ENCODE peak calls at places on chromosome 1, in four cellular contexts. One of them, this sample, is unnamed.

GRCh38 chr1:44784094-44785026 is 3.6 kb downstream of the BEST4 start:
- DNase-seq in stimulated activated CD8-positive, alpha-beta memory T cell treated with anti-CD3 and anti-CD28 coated beads, Interleukin-12 subunit alpha, Interleukin-12 subunit beta, amount 100 ng/mL, for 4 hours: no peak
- DNase-seq in midbrain: no peak
- DNase-seq in Karpas-422: peak; percentile 90
- DNase-seq in this sample: no peak

GRCh38 chr1:85568660-85569059 is 11.9 kb upstream of the CCN1 start:
- DNase-seq in midbrain: no peak
- DNase-seq in stimulated activated CD8-positive, alpha-beta memory T cell treated with anti-CD3 and anti-CD28 coated beads, Interleukin-12 subunit alpha, Interleukin-12 subunit beta, amount 100 ng/mL, for 4 hours: no peak
- DNase-seq in Karpas-422: no peak
- DNase-seq in this sample: no peak

GRCh38 chr1:23634840-23635642 is 56.6 kb upstream of the RPL11 start:
- DNase-seq in midbrain: peak; percentile 63
- DNase-seq in Karpas-422: peak; percentile 88
- DNase-seq in stimulated activated CD8-positive, alpha-beta memory T cell treated with anti-CD3 and anti-CD28 coated beads, Interleukin-12 subunit alpha, Interleukin-12 subunit beta, amount 100 ng/mL, for 4 hours: no peak
- DNase-seq in this sample: peak; percentile 91

GRCh38 chr1:92749024-92749634 is 35.8 kb downstream of the EVI5 start:
- DNase-seq in stimulated activated CD8-positive, alpha-beta memory T cell treated with anti-CD3 and anti-CD28 coated beads, Interleukin-12 subunit alpha, Interleukin-12 subunit beta, amount 100 ng/mL, for 4 hours: no peak
- DNase-seq in Karpas-422: peak; percentile 89
- DNase-seq in midbrain: peak; percentile 72
- DNase-seq in this sample: peak; percentile 80

GRCh38 chr1:11054181-11054580 is 5.6 kb downstream of the SRM start:
- DNase-seq in midbrain: no peak
- DNase-seq in Karpas-422: no peak
- DNase-seq in stimulated activated CD8-positive, alpha-beta memory T cell treated with anti-CD3 and anti-CD28 coated beads, Interleukin-12 subunit alpha, Interleukin-12 subunit beta, amount 100 ng/mL, for 4 hours: no peak
- DNase-seq in this sample: no peak

GRCh38 chr1:47390843-47391242 is 25.2 kb upstream of the FOXE3 start:
- DNase-seq in midbrain: no peak
- DNase-seq in stimulated activated CD8-positive, alpha-beta memory T cell treated with anti-CD3 and anti-CD28 coated beads, Interleukin-12 subunit alpha, Interleukin-12 subunit beta, amount 100 ng/mL, for 4 hours: no peak
- DNase-seq in Karpas-422: no peak
- DNase-seq in this sample: no peak

GRCh38 chr1:206774096-206774495 is 1.8 kb upstream of the IL10 start:
- DNase-seq in midbrain: no peak
- DNase-seq in Karpas-422: no peak
- DNase-seq in stimulated activated CD8-positive, alpha-beta memory T cell treated with anti-CD3 and anti-CD28 coated beads, Interleukin-12 subunit alpha, Interleukin-12 subunit beta, amount 100 ng/mL, for 4 hours: no peak
- DNase-seq in this sample: no peak

GRCh38 chr1:85464497-85465098 is 361 bp downstream of the DDAH1 start:
- DNase-seq in midbrain: no peak
- DNase-seq in Karpas-422: no peak
- DNase-seq in stimulated activated CD8-positive, alpha-beta memory T cell treated with anti-CD3 and anti-CD28 coated beads, Interleukin-12 subunit alpha, Interleukin-12 subunit beta, amount 100 ng/mL, for 4 hours: peak; percentile 1
- DNase-seq in this sample: no peak

GRCh38 chr1:229298420-229298819 is 27.5 kb downstream of the RAB4A start:
- DNase-seq in Karpas-422: no peak
- DNase-seq in stimulated activated CD8-positive, alpha-beta memory T cell treated with anti-CD3 and anti-CD28 coated beads, Interleukin-12 subunit alpha, Interleukin-12 subunit beta, amount 100 ng/mL, for 4 hours: no peak
- DNase-seq in midbrain: no peak
- DNase-seq in this sample: no peak

GRCh38 chr1:161427733-161428516 is 60.2 kb upstream of the CFAP126 start:
- DNase-seq in midbrain: no peak
- DNase-seq in stimulated activated CD8-positive, alpha-beta memory T cell treated with anti-CD3 and anti-CD28 coated beads, Interleukin-12 subunit alpha, Interleukin-12 subunit beta, amount 100 ng/mL, for 4 hours: no peak
- DNase-seq in Karpas-422: peak; percentile 38
- DNase-seq in this sample: no peak

GRCh38 chr1:234369784-234370183 is 3.5 kb upstream of the COA6 start:
- DNase-seq in midbrain: no peak
- DNase-seq in stimulated activated CD8-positive, alpha-beta memory T cell treated with anti-CD3 and anti-CD28 coated beads, Interleukin-12 subunit alpha, Interleukin-12 subunit beta, amount 100 ng/mL, for 4 hours: no peak
- DNase-seq in Karpas-422: no peak
- DNase-seq in this sample: no peak

GRCh38 chr1:204348722-204349121 is 11.0 kb downstream of the PLEKHA6 start:
- DNase-seq in midbrain: no peak
- DNase-seq in Karpas-422: no peak
- DNase-seq in stimulated activated CD8-positive, alpha-beta memory T cell treated with anti-CD3 and anti-CD28 coated beads, Interleukin-12 subunit alpha, Interleukin-12 subunit beta, amount 100 ng/mL, for 4 hours: no peak
- DNase-seq in this sample: no peak

GRCh38 chr1:54375331-54376084 is 30.7 kb downstream of the SSBP3 start:
- DNase-seq in midbrain: no peak
- DNase-seq in stimulated activated CD8-positive, alpha-beta memory T cell treated with anti-CD3 and anti-CD28 coated beads, Interleukin-12 subunit alpha, Interleukin-12 subunit beta, amount 100 ng/mL, for 4 hours: no peak
- DNase-seq in Karpas-422: no peak
- DNase-seq in this sample: no peak

GRCh38 chr1:215835951-215836350 is 268.8 kb downstream of the KCTD3 start:
- DNase-seq in midbrain: no peak
- DNase-seq in Karpas-422: no peak
- DNase-seq in stimulated activated CD8-positive, alpha-beta memory T cell treated with anti-CD3 and anti-CD28 coated beads, Interleukin-12 subunit alpha, Interleukin-12 subunit beta, amount 100 ng/mL, for 4 hours: no peak
- DNase-seq in this sample: no peak

GRCh38 chr1:46198026-46198826 is at the start of gene POMGNT1:
- DNase-seq in stimulated activated CD8-positive, alpha-beta memory T cell treated with anti-CD3 and anti-CD28 coated beads, Interleukin-12 subunit alpha, Interleukin-12 subunit beta, amount 100 ng/mL, for 4 hours: peak; percentile 71
- DNase-seq in Karpas-422: peak; percentile 90
- DNase-seq in midbrain: peak; percentile 52
- DNase-seq in this sample: peak; percentile 69

GRCh38 chr1:45804671-45804973 is 1.2 kb downstream of the MAST2 start:
- DNase-seq in midbrain: no peak
- DNase-seq in Karpas-422: no peak
- DNase-seq in stimulated activated CD8-positive, alpha-beta memory T cell treated with anti-CD3 and anti-CD28 coated beads, Interleukin-12 subunit alpha, Interleukin-12 subunit beta, amount 100 ng/mL, for 4 hours: no peak
- DNase-seq in this sample: peak; percentile 45

This sample was measured in NAMALWA.